ENCODE peak calls at places on chromosomes 11 and 22, in four cellular contexts. D is cardiac muscle cell, Y is body of pancreas, E is endodermal cell. T is an unnamed sample.

GRCh38 chr11:2804701-2805387 is 80.7 kb downstream of the CDKN1C start:
- DNase-seq in D (no peak), Y (peak), E (peak), T (no peak)

GRCh38 chr22:21642584-21643448 is 714 bp downstream of the SDF2L1 start:
- DNase-seq in E (peak), Y (peak), D (peak), T (no peak)

GRCh38 chr11:431921-432320 is 9.9 kb downstream of the ANO9 start:
- DNase-seq in Y (no peak), D (no peak), E (no peak), T (no peak)

GRCh38 chr11:100930185-100930778 is 199.3 kb downstream of the PGR start:
- DNase-seq in D (peak), Y (no peak), E (no peak), T (no peak)

GRCh38 chr11:84612645-84613044 is 1014.5 kb downstream of the DLG2 start:
- DNase-seq in D (no peak), Y (no peak), E (no peak), T (no peak)

GRCh38 chr11:66318576-66318970 is 1.7 kb upstream of the CD248 start:
- DNase-seq in D (no peak), E (no peak), Y (no peak), T (no peak)

GRCh38 chr22:21982338-21982965 is at the start of gene TOP3B:
- DNase-seq in E (peak), Y (peak), D (peak), T (no peak)

GRCh38 chr11:118522571-118523072 is 4.7 kb upstream of the TTC36 start:
- DNase-seq in Y (no peak), E (peak), D (peak), T (no peak)

GRCh38 chr22:40004836-40005235 is 10.1 kb downstream of the FAM83F start:
- DNase-seq in E (no peak), D (no peak), Y (no peak), T (no peak)

GRCh38 chr11:134905966-134906955 is 494.2 kb upstream of the B3GAT1 start:
- DNase-seq in E (no peak), Y (no peak), D (no peak), T (no peak)

GRCh38 chr11:79980916-79981315 is 540.1 kb upstream of the TENM4 start:
- DNase-seq in Y (no peak), D (no peak), E (no peak), T (no peak)

GRCh38 chr22:23187871-23188700 is 7.8 kb downstream of the BCR start:
- DNase-seq in E (no peak), D (no peak), Y (no peak), T (no peak)

GRCh38 chr11:1218256-1218787 is 4.5 kb upstream of the MUC5B start:
- DNase-seq in E (peak), Y (no peak), D (no peak), T (no peak)

GRCh38 chr11:29449280-29450074 is 567.4 kb downstream of the KCNA4 start:
- DNase-seq in E (no peak), D (peak), Y (no peak), T (no peak)

GRCh38 chr11:12120031-12121008 is 9.9 kb downstream of the MICAL2 start:
- DNase-seq in E (no peak), Y (no peak), D (no peak), T (no peak)

GRCh38 chr11:47466701-47467250 is 17.8 kb upstream of the RAPSN start:
- DNase-seq in Y (peak), D (no peak), E (peak), T (peak)

GRCh38 chr11:606245-606644 is 9.5 kb downstream of the IRF7 start:
- DNase-seq in Y (peak), D (no peak), E (no peak), T (peak)

GRCh38 chr11:133579165-133580031 is 47.1 kb upstream of the OPCML start:
- DNase-seq in Y (no peak), D (no peak), E (peak), T (no peak)

GRCh38 chr11:9313648-9314290 is 624 bp downstream of the TMEM41B start:
- DNase-seq in E (no peak), Y (no peak), D (peak), T (peak)

GRCh38 chr11:76793391-76793811 is 10.2 kb downstream of the TSKU start:
- DNase-seq in Y (peak), E (peak), D (no peak), T (no peak)

GRCh38 chr11:116301141-116301540 is 471.6 kb downstream of the BUD13 start:
- DNase-seq in Y (no peak), E (no peak), D (no peak), T (no peak)

GRCh38 chr11:6655020-6655789 is 404 bp downstream of the DCHS1 start:
- DNase-seq in Y (no peak), E (peak), D (peak), T (no peak)

GRCh38 chr22:36156515-36157419 is 3.8 kb downstream of the APOL3 start:
- DNase-seq in E (peak), D (peak), Y (peak), T (no peak)

GRCh38 chr11:55714982-55715888 is 53.2 kb downstream of the OR4C6 start:
- DNase-seq in Y (no peak), E (peak), D (no peak), T (no peak)

GRCh38 chr11:123494195-123495050 is 64.4 kb downstream of the GRAMD1B start:
- DNase-seq in E (peak), Y (no peak), D (peak), T (no peak)

GRCh38 chr11:112884012-112884767 is 77.0 kb upstream of the NCAM1 start:
- DNase-seq in Y (no peak), D (no peak), E (no peak), T (no peak)

GRCh38 chr11:8705171-8705570 is 22.6 kb downstream of the RPL27A start:
- DNase-seq in Y (no peak), D (no peak), E (no peak), T (no peak)

GRCh38 chr11:45379162-45379863 is 93.2 kb upstream of the SYT13 start:
- DNase-seq in D (no peak), E (no peak), Y (no peak), T (no peak)
- H3K4me3 ChIP-seq in D (no peak), E (no peak), Y (no peak), T (no peak)

DNA sequence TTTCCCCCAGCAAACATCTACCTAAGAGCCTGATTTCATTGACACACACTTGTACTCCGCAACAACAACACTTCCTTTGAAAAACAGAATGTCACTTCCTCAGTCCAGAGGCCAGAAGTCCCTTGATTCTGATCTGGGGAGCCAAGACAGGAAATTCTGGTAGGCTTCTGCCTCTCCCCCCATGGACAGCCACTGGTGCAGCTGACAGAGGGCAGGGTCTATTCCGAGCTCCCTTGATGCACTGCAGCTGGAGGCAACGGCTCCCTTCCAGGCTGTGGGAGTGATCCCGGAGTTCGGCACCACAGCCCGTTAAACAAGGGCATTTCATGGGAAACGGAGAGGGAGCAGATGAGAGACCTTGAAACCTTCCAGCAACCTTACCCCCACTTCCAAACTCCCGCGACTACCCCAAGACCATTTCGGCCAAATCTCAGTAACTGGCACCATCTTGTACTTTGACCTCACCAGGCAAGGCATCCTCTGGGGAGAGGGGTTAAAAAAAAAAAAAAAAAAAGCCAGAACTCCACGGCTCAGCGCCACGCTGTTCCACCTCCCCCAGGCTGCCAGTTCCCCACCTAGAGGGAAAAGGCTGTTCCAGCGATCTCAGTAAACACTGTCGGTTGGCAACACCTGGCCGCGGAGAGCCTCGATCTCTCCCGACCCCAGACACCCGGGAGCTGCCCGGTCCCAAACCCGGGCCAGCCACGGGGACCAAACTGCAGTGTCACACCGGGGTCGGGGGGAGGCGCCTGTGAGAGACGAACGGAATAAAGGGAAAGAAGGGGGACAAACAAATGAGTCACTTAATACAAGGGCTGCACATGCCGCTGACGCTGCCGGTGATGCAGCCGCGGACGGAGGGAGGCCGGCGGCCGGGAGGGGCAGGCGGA is 1.1 kb downstream of the GAB2 start:
- DNase-seq in D (peak), Y (peak), E (peak), T (no peak)
- TF ChIP-seq CTCF in D (peak), Y (peak), E (peak), T (peak)

GRCh38 chr11:92224394-92225205 is at the start of gene FAT3:
- DNase-seq in Y (peak), E (peak), D (peak), T (no peak)

GRCh38 chr11:92227233-92227593 is 2.6 kb downstream of the FAT3 start:
- DNase-seq in E (peak), Y (no peak), D (no peak), T (no peak)

GRCh38 chr11:92226331-92227232 is 2.0 kb downstream of the FAT3 start:
- DNase-seq in E (peak), D (peak), Y (peak), T (no peak)

GRCh38 chr11:92225206-92225562 is 566 bp downstream of the FAT3 start:
- DNase-seq in Y (no peak), D (peak), E (peak), T (no peak)

GRCh38 chr11:92225563-92226308 is 1.1 kb downstream of the FAT3 start:
- DNase-seq in Y (no peak), E (peak), D (peak), T (no peak)
- H3K4me3 ChIP-seq in Y (no peak), E (peak), D (peak), T (no peak)

GRCh38 chr11:10688401-10688800 is 5.2 kb downstream of the IRAG1 start:
- DNase-seq in D (no peak), E (peak), Y (no peak), T (no peak)
- TF ChIP-seq CTCF in D (peak), E (peak), Y (no peak), T (no peak)

DNA sequence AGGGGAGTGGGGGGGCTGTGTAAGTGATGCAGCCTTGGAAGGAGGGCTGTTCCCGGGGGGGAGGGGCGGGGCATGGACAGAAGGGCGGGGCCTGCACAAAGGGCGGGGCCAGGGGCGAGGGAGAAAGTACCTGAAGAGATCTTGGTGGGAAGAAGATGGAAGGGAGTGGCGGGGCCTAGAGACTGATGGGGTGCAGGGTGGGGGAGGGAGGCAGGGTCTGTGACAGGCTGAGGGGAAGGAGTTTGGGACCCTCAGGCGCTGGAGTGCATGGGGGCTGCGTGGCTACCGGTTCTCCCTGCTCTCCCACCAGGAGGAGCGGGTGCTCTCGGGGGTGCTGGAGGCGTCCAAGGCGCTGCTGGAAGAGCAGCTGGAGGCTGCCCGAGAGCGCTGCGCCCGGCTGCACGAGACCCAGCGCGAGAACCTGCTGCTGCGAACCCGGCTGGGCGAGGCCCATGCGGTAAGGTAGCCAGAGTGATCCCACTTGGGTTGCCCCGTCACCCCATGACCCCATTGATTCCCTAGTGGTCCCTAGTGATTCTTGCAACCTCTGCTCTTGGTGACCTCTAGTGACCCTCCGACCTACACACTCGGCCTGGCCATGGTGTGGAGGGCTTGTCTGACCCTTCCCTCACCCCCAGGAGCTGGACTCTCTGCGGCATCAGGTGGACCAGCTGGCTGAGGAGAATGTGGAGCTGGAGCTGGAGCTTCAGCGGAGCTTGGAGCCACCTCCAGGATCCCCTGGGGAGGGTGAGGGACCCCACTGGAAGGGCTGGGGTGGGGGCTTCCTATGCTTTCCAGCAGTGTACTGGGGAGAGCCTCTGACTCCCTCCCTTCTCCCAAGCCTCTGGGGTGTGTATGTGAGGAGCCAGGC is 3.1 kb downstream of the CCDC88B start:
- DNase-seq in Y (no peak), D (no peak), E (no peak), T (no peak)
- H3K4me3 ChIP-seq in Y (no peak), D (no peak), E (no peak), T (no peak)

T was measured in LNCaP clone FGC.